ENCODE peak calls at places on chromosomes 4 and X, in seven cellular contexts. G is D341Med; C is DMS 273 treated with DMSO at 0.1 percent for 48 hours; D is retina; L is neuronal stem cell; I is activated CD4-positive, alpha-beta T cell treated with anti-CD3 and anti-CD28 coated beads, Interleukin-2, amount 50 U/mL, for 1 hour; T is ureter. R is an unnamed sample.
A peak's percentile ranks its signal among the peaks of the same experiment; 100 is the strongest.

GRCh38 chr4:105633241-105633640 is 75.2 kb downstream of the INTS12 start:
- DNase-seq in D (no peak), I (no peak), C (no peak), L (no peak), G (no peak), T (peak; percentile 44), R (no peak)

GRCh38 chr4:118898684-118899138 is 10.1 kb downstream of the SYNPO2 start:
- DNase-seq in L (no peak), I (no peak), D (peak; percentile 31), C (no peak), G (no peak), T (no peak), R (no peak)

GRCh38 chr4:2819244-2820215 is 24.1 kb upstream of the ADD1 start:
- DNase-seq in L (no peak), D (no peak), C (no peak), G (no peak), T (no peak), I (no peak), R (no peak)

GRCh38 chr4:83691998-83692397 is 156.1 kb downstream of the GPAT3 start:
- DNase-seq in L (no peak), T (no peak), C (no peak), G (no peak), I (no peak), D (no peak), R (no peak)

GRCh38 chr4:180799798-180800197 is 1443.4 kb upstream of the TENM3 start:
- DNase-seq in G (no peak), I (no peak), T (no peak), D (peak; percentile 29), C (no peak), L (no peak), R (no peak)

GRCh38 chr4:93649828-93650227 is 178.7 kb upstream of the ATOH1 start:
- DNase-seq in I (no peak), T (no peak), L (no peak), D (no peak), C (no peak), G (no peak), R (no peak)

GRCh38 chr4:55458164-55458563 is 62.4 kb downstream of the TMEM165 start:
- DNase-seq in G (no peak), D (no peak), L (no peak), I (no peak), T (no peak), C (no peak), R (no peak)

GRCh38 chr4:77052352-77052751 is 23.4 kb downstream of the CCNI start:
- DNase-seq in D (no peak), L (no peak), C (no peak), T (no peak), I (peak; percentile 68), G (peak; percentile 56), R (no peak)

GRCh38 chrX:29496636-29497180 is 718.7 kb upstream of the MAGEB2 start:
- DNase-seq in I (no peak), T (no peak), C (no peak), G (no peak), L (no peak), D (no peak), R (no peak)

GRCh38 chr4:36549256-36549655 is 267.8 kb downstream of the DTHD1 start:
- DNase-seq in L (no peak), T (no peak), C (no peak), G (no peak), I (no peak), D (no peak), R (no peak)

GRCh38 chrX:108590496-108590895 is 145.9 kb downstream of the IRS4 start:
- DNase-seq in G (no peak), T (no peak), I (no peak), C (no peak), D (no peak), L (no peak), R (no peak)

GRCh38 chrX:48890934-48891401 is 6.6 kb downstream of the TIMM17B start:
- DNase-seq in G (peak; percentile 42), D (peak; percentile 43), T (no peak), C (no peak), I (peak; percentile 7), L (no peak), R (peak; percentile 65)

GRCh38 chr4:170091069-170091696 is 1.4 kb upstream of the AADAT start:
- DNase-seq in T (no peak), C (no peak), D (no peak), G (no peak), I (no peak), L (no peak), R (no peak)

GRCh38 chr4:146245899-146246298 is 31.6 kb downstream of the REELD1 start:
- DNase-seq in G (no peak), C (no peak), T (no peak), D (no peak), L (no peak), I (no peak), R (no peak)

GRCh38 chr4:23976423-23976822 is 86.6 kb upstream of the PPARGC1A start:
- DNase-seq in I (no peak), T (no peak), G (no peak), C (no peak), D (no peak), L (no peak), R (no peak)

GRCh38 chrX:22276781-22277180 is 4.1 kb downstream of the CBLL2 start:
- DNase-seq in G (no peak), T (no peak), C (no peak), D (no peak), I (no peak), L (no peak), R (no peak)

GRCh38 chrX:134375691-134376090 is 84.3 kb upstream of the HPRT1 start:
- DNase-seq in L (no peak), T (no peak), C (no peak), D (no peak), I (no peak), G (no peak), R (no peak)

GRCh38 chrX:136643243-136643642 is 4.7 kb upstream of the CD40LG start:
- DNase-seq in G (no peak), I (no peak), L (no peak), D (no peak), T (no peak), C (no peak), R (no peak)

GRCh38 chr4:16598241-16599224 is 299.9 kb downstream of the LDB2 start:
- DNase-seq in L (no peak), G (no peak), T (no peak), D (no peak), I (no peak), C (no peak), R (no peak)

R was measured in SK-N-SH.